ENCODE peak calls at places on chromosomes 16 and 17, in four cellular contexts. I, E, Z and X are unnamed samples.

GRCh38 chr16:64952177-64952576 is 169.7 kb downstream of the CDH11 start:
- DNase-seq in I (no peak), Z (peak), E (no peak), X (peak)

GRCh38 chr17:75250009-75250471 is 11.4 kb downstream of the GGA3 start:
- DNase-seq in E (no peak), I (peak), Z (no peak), X (peak)

GRCh38 chr17:57930239-57930638 is 25.0 kb downstream of the CUEDC1 start:
- DNase-seq in Z (no peak), I (no peak), E (no peak), X (no peak)

GRCh38 chr17:46769531-46770438 is 48.7 kb downstream of the WNT3 start:
- DNase-seq in E (no peak), I (no peak), Z (peak), X (no peak)

GRCh38 chr16:86587487-86587886 is 9.1 kb downstream of the FOXL1 start:
- DNase-seq in E (no peak), I (no peak), Z (no peak), X (no peak)

GRCh38 chr17:16013943-16014407 is 14.4 kb downstream of the TTC19 start:
- DNase-seq in E (no peak), Z (peak), I (no peak), X (peak)

GRCh38 chr16:57115504-57116182 is 23.3 kb downstream of the CPNE2 start:
- DNase-seq in I (no peak), E (peak), Z (no peak), X (no peak)

GRCh38 chr16:31711344-31711845 is 162.2 kb upstream of the ZNF267 start:
- DNase-seq in I (no peak), E (no peak), Z (no peak), X (no peak)

GRCh38 chr16:87921236-87921773 is 15.0 kb downstream of the CA5A start:
- DNase-seq in Z (no peak), I (no peak), E (no peak), X (no peak)

GRCh38 chr17:33522623-33523022 is 229.5 kb upstream of the ASIC2 start:
- DNase-seq in Z (no peak), E (no peak), I (no peak), X (no peak)

GRCh38 chr16:46949216-46949892 is 24.1 kb downstream of the DNAJA2 start:
- DNase-seq in E (no peak), Z (no peak), I (no peak), X (no peak)

GRCh38 chr17:67638871-67639270 is 78.9 kb upstream of the NOL11 start:
- DNase-seq in Z (no peak), E (no peak), I (no peak), X (no peak)

GRCh38 chr17:16106161-16106891 is 106.7 kb downstream of the TTC19 start:
- DNase-seq in E (no peak), Z (no peak), I (no peak), X (peak)

GRCh38 chr17:16381496-16381820 is 567 bp downstream of the UBB start:
- DNase-seq in E (no peak), I (no peak), Z (peak), X (no peak)

GRCh38 chr17:79707931-79708891 is 22.5 kb upstream of the ENPP7 start:
- DNase-seq in Z (peak), E (no peak), I (peak), X (peak)

GRCh38 chr16:55653106-55653505 is 2.7 kb upstream of the SLC6A2 start:
- DNase-seq in Z (no peak), I (no peak), E (no peak), X (no peak)

GRCh38 chr17:76419576-76420245 is 33.2 kb downstream of the UBE2O start:
- DNase-seq in I (no peak), Z (no peak), E (no peak), X (no peak)

GRCh38 chr17:62668091-62668804 is 40.8 kb downstream of the MRC2 start:
- DNase-seq in I (no peak), Z (no peak), E (no peak), X (peak)

GRCh38 chr17:43351686-43352085 is 47.1 kb upstream of the ARL4D start:
- DNase-seq in E (no peak), Z (no peak), I (no peak), X (no peak)

GRCh38 chr16:72044825-72045359 is 9.4 kb upstream of the HP start:
- DNase-seq in E (no peak), Z (no peak), I (no peak), X (no peak)

GRCh38 chr17:49574283-49574892 is 1.3 kb upstream of the NXPH3 start:
- DNase-seq in E (peak), Z (no peak), I (no peak), X (no peak)

GRCh38 chr17:81463506-81463905 is 49.1 kb downstream of the ACTG1 start:
- DNase-seq in Z (no peak), I (no peak), E (no peak), X (no peak)